ENCODE peak calls at places on chromosomes 16 and 17, in nine cellular contexts. One of them, this sample, is unnamed.

GRCh38 chr17:41258406-41258805 is 3.2 kb downstream of the KRTAP9-9 start:
- DNase-seq in GOT3: no peak
- DNase-seq in HEK293T: no peak
- DNase-seq in germinal center: no peak
- DNase-seq in AG20443: no peak
- DNase-seq in amygdala: no peak
- DNase-seq in KBM-7: no peak
- DNase-seq in T-helper 2 cell: no peak
- DNase-seq in H54: no peak
- DNase-seq in this sample: no peak

GRCh38 chr16:89550421-89550988 is 10.0 kb upstream of the RPL13 start:
- DNase-seq in T-helper 2 cell: no peak
- DNase-seq in HEK293T: no peak
- DNase-seq in amygdala: no peak
- DNase-seq in AG20443: no peak
- DNase-seq in germinal center: no peak
- DNase-seq in H54: no peak
- DNase-seq in GOT3: no peak
- DNase-seq in KBM-7: no peak
- DNase-seq in this sample: no peak

GRCh38 chr17:40448213-40448638 is 5.0 kb downstream of the IGFBP4 start:
- DNase-seq in GOT3: no peak
- DNase-seq in H54: no peak
- DNase-seq in KBM-7: peak; percentile 66
- DNase-seq in germinal center: no peak
- DNase-seq in AG20443: no peak
- DNase-seq in HEK293T: no peak
- DNase-seq in amygdala: no peak
- DNase-seq in T-helper 2 cell: no peak
- DNase-seq in this sample: no peak

GRCh38 chr17:75783803-75784472 is 668 bp upstream of the UNK start:
- DNase-seq in T-helper 2 cell: no peak
- DNase-seq in H54: no peak
- DNase-seq in germinal center: no peak
- DNase-seq in HEK293T: no peak
- DNase-seq in AG20443: no peak
- DNase-seq in GOT3: no peak
- DNase-seq in KBM-7: peak; percentile 14
- DNase-seq in amygdala: no peak
- DNase-seq in this sample: no peak

GRCh38 chr16:26772503-26772902 is 294.2 kb upstream of the C16orf82 start:
- DNase-seq in KBM-7: no peak
- DNase-seq in HEK293T: no peak
- DNase-seq in amygdala: no peak
- DNase-seq in T-helper 2 cell: no peak
- DNase-seq in GOT3: no peak
- DNase-seq in H54: no peak
- DNase-seq in germinal center: no peak
- DNase-seq in AG20443: no peak
- DNase-seq in this sample: no peak

GRCh38 chr17:1905190-1905919 is 75.5 kb downstream of the RPA1 start:
- DNase-seq in HEK293T: no peak
- DNase-seq in H54: no peak
- DNase-seq in germinal center: no peak
- DNase-seq in amygdala: no peak
- DNase-seq in KBM-7: no peak
- DNase-seq in GOT3: no peak
- DNase-seq in T-helper 2 cell: no peak
- DNase-seq in AG20443: no peak
- DNase-seq in this sample: no peak

GRCh38 chr16:89691986-89692569 is 5.6 kb downstream of the CDK10 start:
- DNase-seq in AG20443: no peak
- DNase-seq in HEK293T: no peak
- DNase-seq in KBM-7: no peak
- DNase-seq in T-helper 2 cell: no peak
- DNase-seq in GOT3: no peak
- DNase-seq in amygdala: no peak
- DNase-seq in H54: no peak
- DNase-seq in germinal center: no peak
- DNase-seq in this sample: no peak

GRCh38 chr16:48099455-48099854 is 56.3 kb downstream of the ABCC12 start:
- DNase-seq in KBM-7: no peak
- DNase-seq in HEK293T: peak; percentile 31
- DNase-seq in amygdala: no peak
- DNase-seq in AG20443: no peak
- DNase-seq in H54: peak; percentile 25
- DNase-seq in germinal center: no peak
- DNase-seq in T-helper 2 cell: no peak
- DNase-seq in GOT3: no peak
- DNase-seq in this sample: no peak

GRCh38 chr17:28725166-28725659 is 820 bp downstream of the TLCD1 start:
- DNase-seq in T-helper 2 cell: no peak
- DNase-seq in amygdala: no peak
- DNase-seq in HEK293T: no peak
- DNase-seq in GOT3: no peak
- DNase-seq in AG20443: no peak
- DNase-seq in H54: no peak
- DNase-seq in KBM-7: peak; percentile 75
- DNase-seq in germinal center: no peak
- DNase-seq in this sample: no peak

GRCh38 chr17:68943123-68943811 is 11.9 kb downstream of the ABCA8 start:
- DNase-seq in GOT3: no peak
- DNase-seq in amygdala: no peak
- DNase-seq in AG20443: no peak
- DNase-seq in HEK293T: no peak
- DNase-seq in H54: no peak
- DNase-seq in KBM-7: no peak
- DNase-seq in germinal center: no peak
- DNase-seq in T-helper 2 cell: no peak
- DNase-seq in this sample: no peak

GRCh38 chr17:70137451-70138230 is 31.7 kb upstream of the KCNJ2 start:
- DNase-seq in T-helper 2 cell: no peak
- DNase-seq in KBM-7: no peak
- DNase-seq in H54: peak; percentile 50
- DNase-seq in germinal center: peak; percentile 20
- DNase-seq in AG20443: peak; percentile 83
- DNase-seq in GOT3: peak; percentile 22
- DNase-seq in HEK293T: peak; percentile 37
- DNase-seq in amygdala: no peak
- DNase-seq in this sample: peak; percentile 93

GRCh38 chr17:76142044-76143041 is 1.3 kb upstream of the FOXJ1 start:
- DNase-seq in H54: no peak
- DNase-seq in KBM-7: peak; percentile 34
- DNase-seq in AG20443: no peak
- DNase-seq in T-helper 2 cell: no peak
- DNase-seq in HEK293T: no peak
- DNase-seq in GOT3: no peak
- DNase-seq in amygdala: no peak
- DNase-seq in germinal center: no peak
- DNase-seq in this sample: no peak

GRCh38 chr17:57499648-57500049 is 243.3 kb downstream of the MSI2 start:
- DNase-seq in GOT3: no peak
- DNase-seq in amygdala: no peak
- DNase-seq in T-helper 2 cell: no peak
- DNase-seq in H54: no peak
- DNase-seq in HEK293T: peak; percentile 45
- DNase-seq in germinal center: no peak
- DNase-seq in KBM-7: no peak
- DNase-seq in AG20443: peak; percentile 83
- DNase-seq in this sample: no peak

This sample was measured in AG04450.